ENCODE peak calls at places on chromosomes 3 and 15, in nine cellular contexts. U is kidney glomerular epithelial cell; K is AG20443; Y is HFFc6; Q is stimulated activated CD4-positive, alpha-beta T cell treated with anti-CD3 and anti-CD28 coated beads, Interleukin-1b, Interleukin-23, amount 100 ng/mL, for 1 hour; B is ELF-1; C is neural crest cell; D is ovary; O is T-helper 2 cell. F is an unnamed sample.

GRCh38 chr3:74624301-74624700 is 9.8 kb upstream of the CNTN3 start:
- DNase-seq in D (no peak), U (no peak), O (no peak), K (peak; percentile 60), Y (peak; percentile 78), B (no peak), C (no peak), Q (no peak), F (no peak)

GRCh38 chr3:120855665-120856437 is 52.2 kb upstream of the STXBP5L start:
- DNase-seq in Q (no peak), K (peak; percentile 95), O (no peak), B (peak; percentile 4), D (peak; percentile 91), C (no peak), U (peak; percentile 65), Y (peak; percentile 92), F (no peak)

GRCh38 chr3:98954242-98954641 is 52.7 kb upstream of the DCBLD2 start:
- DNase-seq in Y (peak; percentile 45), B (no peak), U (no peak), Q (no peak), K (no peak), D (no peak), O (no peak), C (no peak), F (no peak)

GRCh38 chr3:129313983-129314756 is 35.5 kb downstream of the HMCES start:
- DNase-seq in B (no peak), Y (peak; percentile 39), K (peak; percentile 41), Q (no peak), U (no peak), C (no peak), D (peak; percentile 48), O (no peak), F (no peak)

GRCh38 chr3:31962801-31963205 is 18.3 kb downstream of the OSBPL10 start:
- DNase-seq in K (no peak), C (no peak), Q (no peak), Y (no peak), B (no peak), O (no peak), D (no peak), U (no peak), F (no peak)

GRCh38 chr3:42010530-42010929 is 48.6 kb upstream of the ULK4 start:
- DNase-seq in Q (no peak), Y (no peak), K (peak; percentile 27), U (no peak), C (no peak), B (peak; percentile 44), D (no peak), O (no peak), F (no peak)

GRCh38 chr3:40524222-40524570 is 564 bp upstream of the ZNF621 start:
- DNase-seq in Y (no peak), D (no peak), B (no peak), K (no peak), C (no peak), O (no peak), Q (no peak), U (no peak), F (no peak)

GRCh38 chr15:83205725-83206324 is 1.8 kb downstream of the HDGFL3 start:
- DNase-seq in O (no peak), D (no peak), Y (no peak), U (peak; percentile 41), Q (no peak), B (no peak), C (no peak), K (no peak), F (no peak)

GRCh38 chr3:95883801-95884200 is 930.6 kb upstream of the EPHA6 start:
- DNase-seq in U (no peak), O (no peak), D (no peak), Y (no peak), Q (no peak), B (no peak), C (no peak), K (no peak), F (no peak)